ENCODE peak calls at places on chromosomes 3 and 15, in eight cellular contexts. A is lower leg skin, T is BE2C, Y is heart right ventricle, V is Panc1, K is fibroblast of villous mesenchyme, P is fibroblast of mammary gland, N is AG04450. U is an unnamed sample.

GRCh38 chr3:149395107-149396089 is 17.9 kb upstream of the TM4SF1 start:
- DNase-seq in K (peak; percentile 82), T (peak; percentile 79), N (no peak), Y (peak; percentile 65), A (no peak), P (peak; percentile 57), V (no peak), U (no peak)

GRCh38 chr3:121175083-121175482 is 267.1 kb downstream of the STXBP5L start:
- DNase-seq in A (no peak), K (no peak), Y (no peak), T (no peak), N (no peak), V (no peak), P (no peak), U (no peak)

GRCh38 chr3:122105626-122106025 is 50.5 kb downstream of the CD86 start:
- DNase-seq in V (no peak), Y (no peak), N (no peak), A (no peak), P (peak; percentile 50), K (no peak), T (no peak), U (peak; percentile 5)

GRCh38 chr3:138356666-138357409 is 8.5 kb downstream of the MRAS start:
- DNase-seq in T (no peak), V (no peak), K (no peak), P (no peak), Y (no peak), A (peak; percentile 77), N (no peak), U (no peak)

GRCh38 chr3:187767266-187768032 is 22.2 kb upstream of the BCL6 start:
- DNase-seq in K (peak; percentile 61), A (no peak), N (peak; percentile 75), T (no peak), Y (no peak), V (no peak), P (peak; percentile 96), U (peak; percentile 91)

GRCh38 chr3:193780810-193781472 is 187.9 kb downstream of the OPA1 start:
- DNase-seq in P (peak; percentile 79), Y (peak; percentile 72), V (no peak), T (peak; percentile 74), K (peak; percentile 81), N (peak; percentile 27), A (peak; percentile 91), U (peak; percentile 76)

GRCh38 chr15:25775317-25775912 is 87.7 kb downstream of the ATP10A start:
- DNase-seq in A (peak; percentile 91), N (no peak), K (peak; percentile 10), Y (peak; percentile 81), T (no peak), V (no peak), P (peak; percentile 90), U (peak; percentile 92)

GRCh38 chr15:57993409-57993808 is 72.1 kb downstream of the ALDH1A2 start:
- DNase-seq in V (no peak), N (no peak), K (no peak), Y (no peak), P (no peak), T (no peak), A (no peak), U (no peak)

GRCh38 chr15:67085818-67086649 is 20.6 kb downstream of the SMAD3 start:
- DNase-seq in V (no peak), P (peak; percentile 98), N (peak; percentile 62), A (no peak), K (peak; percentile 95), Y (no peak), T (no peak), U (peak; percentile 97)

GRCh38 chr3:100880072-100880471 is 113.1 kb downstream of the ABI3BP start:
- DNase-seq in T (peak; percentile 25), A (no peak), P (peak; percentile 63), N (no peak), Y (peak; percentile 31), V (no peak), K (no peak), U (peak; percentile 35)

GRCh38 chr15:53721334-53722087 is 38.0 kb downstream of the WDR72 start:
- DNase-seq in P (no peak), K (no peak), Y (no peak), N (no peak), T (no peak), V (no peak), A (no peak), U (no peak)

GRCh38 chr15:53713218-53713617 is 46.2 kb downstream of the WDR72 start:
- DNase-seq in N (no peak), V (no peak), P (no peak), K (no peak), A (no peak), T (no peak), Y (no peak), U (no peak)

GRCh38 chr15:53716909-53717878 is 42.3 kb downstream of the WDR72 start:
- DNase-seq in T (no peak), P (peak; percentile 4), Y (no peak), N (no peak), K (no peak), V (no peak), A (no peak), U (no peak)
- TF ChIP-seq CTCF in T (peak; percentile 53), P (peak; percentile 18), Y (peak; percentile 26), N (peak; percentile 10), K (no peak), V (peak; percentile 32), A (no peak), U (peak; percentile 11)

GRCh38 chr15:43105778-43106485 is at the start of gene UBR1:
- DNase-seq in N (peak; percentile 71), V (peak; percentile 63), P (peak; percentile 90), Y (peak; percentile 95), T (peak; percentile 94), K (peak; percentile 93), A (peak; percentile 98), U (peak; percentile 92)

GRCh38 chr15:43105077-43105769 is 615 bp downstream of the UBR1 start:
- DNase-seq in V (no peak), Y (peak; percentile 6), P (peak; percentile 5), A (no peak), T (peak; percentile 8), N (no peak), K (no peak), U (no peak)

GRCh38 chr15:43103939-43104338 is 1.9 kb downstream of the UBR1 start:
- DNase-seq in T (no peak), K (no peak), N (no peak), P (no peak), Y (no peak), A (no peak), V (no peak), U (no peak)

GRCh38 chr15:43106486-43106829 is 620 bp upstream of the UBR1 start:
- DNase-seq in Y (no peak), K (no peak), N (no peak), A (no peak), V (no peak), P (no peak), T (no peak), U (no peak)

GRCh38 chr15:43104426-43104825 is 1.4 kb downstream of the UBR1 start:
- DNase-seq in T (no peak), V (no peak), K (no peak), Y (no peak), A (no peak), N (no peak), P (peak; percentile 10), U (no peak)
- H3K4me3 ChIP-seq in T (peak overlapping the region; percentile 98), V (peak overlapping the region; percentile 85), K (peak overlapping the region; percentile 24), Y (peak overlapping the region; percentile 88), A (no peak overlapping the region), N (peak overlapping the region; percentile 95), P (peak overlapping the region; percentile 97), U (no peak overlapping the region)

GRCh38 chr15:38707802-38708671 is 143.4 kb upstream of the RASGRP1 start:
- DNase-seq in P (peak; percentile 72), T (peak; percentile 32), V (no peak), K (peak; percentile 77), A (no peak), Y (peak; percentile 13), N (no peak), U (peak; percentile 80)
- TF ChIP-seq CTCF in P (peak; percentile 86), T (peak; percentile 88), V (peak; percentile 79), K (peak; percentile 86), A (no peak), Y (peak; percentile 59), N (peak; percentile 92), U (peak; percentile 94)

GRCh38 chr3:128649264-128649663 is 1.4 kb downstream of the RPN1 start:
- DNase-seq in Y (no peak), A (no peak), V (no peak), P (no peak), N (no peak), T (no peak), K (peak; percentile 32), U (no peak)

GRCh38 chr3:128650096-128651050 is at the start of gene RPN1:
- DNase-seq in T (peak; percentile 97), Y (peak; percentile 97), A (peak; percentile 99), P (peak; percentile 92), K (peak; percentile 96), N (peak; percentile 89), V (peak; percentile 78), U (peak; percentile 94)

GRCh38 chr3:128647307-128647706 is 3.3 kb downstream of the RPN1 start:
- DNase-seq in A (no peak), Y (no peak), N (no peak), T (no peak), P (no peak), K (no peak), V (no peak), U (no peak)

GRCh38 chr3:128648402-128648801 is 2.2 kb downstream of the RPN1 start:
- DNase-seq in T (no peak), Y (no peak), N (no peak), V (no peak), A (no peak), P (no peak), K (no peak), U (no peak)
- H3K4me3 ChIP-seq in T (peak overlapping the region; percentile 93), Y (peak overlapping the region; percentile 100), N (peak overlapping the region; percentile 100), V (peak overlapping the region; percentile 68), A (no peak overlapping the region), P (peak overlapping the region; percentile 94), K (peak overlapping the region; percentile 100), U (peak overlapping the region; percentile 99)

GRCh38 chr3:53152316-53152715 is 8.7 kb upstream of the PRKCD start:
- DNase-seq in K (no peak), V (no peak), Y (no peak), P (no peak), N (no peak), A (no peak), T (no peak), U (no peak)
- TF ChIP-seq CTCF in K (no peak), V (no peak), Y (no peak), P (no peak), N (no peak), A (no peak), T (no peak), U (no peak)

GRCh38 chr3:21750831-21751391 is at the start of gene ZNF385D:
- DNase-seq in K (peak; percentile 36), P (peak; percentile 82), V (no peak), N (no peak), A (peak; percentile 91), Y (peak; percentile 70), T (no peak), U (peak; percentile 74)
- H3K4me3 ChIP-seq in K (peak within 1 kb of the TSS; percentile 14), P (peak within 1 kb of the TSS; percentile 68), V (peak within 1 kb of the TSS; percentile 65), N (peak within 1 kb of the TSS; percentile 58), A (peak within 1 kb of the TSS; percentile 26), Y (peak within 1 kb of the TSS; percentile 60), T (no peak within 1 kb of the TSS), U (peak within 1 kb of the TSS; percentile 72)

GRCh38 chr3:15527031-15527459 is 5.5 kb upstream of the COLQ start:
- DNase-seq in A (peak; percentile 72), Y (no peak), V (no peak), N (no peak), K (peak; percentile 29), P (peak; percentile 23), T (peak; percentile 83), U (no peak)
- TF ChIP-seq CTCF in A (no peak), Y (no peak), V (no peak), N (peak; percentile 33), K (peak; percentile 46), P (peak; percentile 37), T (peak; percentile 60), U (no peak)